ENCODE peak calls at places on chromosomes 12 and 14, in ten cellular contexts. One of them, this sample, is unnamed.

GRCh38 chr14:51071851-51072250 is 23.1 kb downstream of the TRIM9 start:
- DNase-seq in fibroblast of the aortic adventitia: peak
- DNase-seq in dorsolateral prefrontal cortex: peak
- DNase-seq in ovary: peak
- DNase-seq in heart left ventricle: no peak
- DNase-seq in HCT116: no peak
- DNase-seq in cardiac fibroblast: no peak
- DNase-seq in esophagus squamous epithelium: no peak
- DNase-seq in GM12878: no peak
- DNase-seq in endodermal cell: no peak
- DNase-seq in this sample: no peak

GRCh38 chr14:97719931-97720330 is 922.7 kb downstream of the VRK1 start:
- DNase-seq in dorsolateral prefrontal cortex: no peak
- DNase-seq in endodermal cell: no peak
- DNase-seq in cardiac fibroblast: no peak
- DNase-seq in heart left ventricle: no peak
- DNase-seq in esophagus squamous epithelium: no peak
- DNase-seq in fibroblast of the aortic adventitia: no peak
- DNase-seq in ovary: no peak
- DNase-seq in GM12878: no peak
- DNase-seq in HCT116: no peak
- DNase-seq in this sample: no peak

GRCh38 chr12:9651265-9651729 is 18.2 kb upstream of the CLEC2D start:
- DNase-seq in fibroblast of the aortic adventitia: peak
- DNase-seq in cardiac fibroblast: peak
- DNase-seq in dorsolateral prefrontal cortex: no peak
- DNase-seq in HCT116: no peak
- DNase-seq in endodermal cell: no peak
- DNase-seq in esophagus squamous epithelium: no peak
- DNase-seq in GM12878: no peak
- DNase-seq in ovary: no peak
- DNase-seq in heart left ventricle: peak
- DNase-seq in this sample: peak

GRCh38 chr12:115574831-115575230 is 702.7 kb downstream of the MED13L start:
- DNase-seq in fibroblast of the aortic adventitia: no peak
- DNase-seq in heart left ventricle: no peak
- DNase-seq in endodermal cell: no peak
- DNase-seq in GM12878: no peak
- DNase-seq in esophagus squamous epithelium: no peak
- DNase-seq in cardiac fibroblast: no peak
- DNase-seq in HCT116: no peak
- DNase-seq in dorsolateral prefrontal cortex: no peak
- DNase-seq in ovary: no peak
- DNase-seq in this sample: no peak

GRCh38 chr14:100031506-100032281 is 33.5 kb upstream of the EVL start:
- DNase-seq in dorsolateral prefrontal cortex: no peak
- DNase-seq in ovary: no peak
- DNase-seq in endodermal cell: no peak
- DNase-seq in fibroblast of the aortic adventitia: peak
- DNase-seq in heart left ventricle: no peak
- DNase-seq in GM12878: no peak
- DNase-seq in cardiac fibroblast: peak
- DNase-seq in esophagus squamous epithelium: no peak
- DNase-seq in HCT116: peak
- DNase-seq in this sample: peak

GRCh38 chr12:113700943-113701342 is 229.3 kb upstream of the LHX5 start:
- DNase-seq in esophagus squamous epithelium: no peak
- DNase-seq in ovary: no peak
- DNase-seq in GM12878: no peak
- DNase-seq in dorsolateral prefrontal cortex: no peak
- DNase-seq in endodermal cell: peak
- DNase-seq in heart left ventricle: no peak
- DNase-seq in fibroblast of the aortic adventitia: peak
- DNase-seq in cardiac fibroblast: peak
- DNase-seq in HCT116: no peak
- DNase-seq in this sample: no peak

GRCh38 chr14:102784892-102785597 is 7.8 kb downstream of the TRAF3 start:
- DNase-seq in dorsolateral prefrontal cortex: no peak
- DNase-seq in GM12878: no peak
- DNase-seq in HCT116: no peak
- DNase-seq in heart left ventricle: no peak
- DNase-seq in endodermal cell: no peak
- DNase-seq in ovary: no peak
- DNase-seq in esophagus squamous epithelium: no peak
- DNase-seq in cardiac fibroblast: no peak
- DNase-seq in fibroblast of the aortic adventitia: no peak
- DNase-seq in this sample: no peak

GRCh38 chr12:65632131-65632855 is 192.0 kb upstream of the HMGA2 start:
- DNase-seq in heart left ventricle: peak
- DNase-seq in esophagus squamous epithelium: no peak
- DNase-seq in dorsolateral prefrontal cortex: no peak
- DNase-seq in ovary: no peak
- DNase-seq in cardiac fibroblast: peak
- DNase-seq in GM12878: no peak
- DNase-seq in fibroblast of the aortic adventitia: peak
- DNase-seq in HCT116: no peak
- DNase-seq in endodermal cell: no peak
- DNase-seq in this sample: no peak

GRCh38 chr12:27797301-27798025 is 17.4 kb upstream of the MANSC4 start:
- DNase-seq in heart left ventricle: no peak
- DNase-seq in cardiac fibroblast: no peak
- DNase-seq in HCT116: no peak
- DNase-seq in GM12878: no peak
- DNase-seq in esophagus squamous epithelium: no peak
- DNase-seq in fibroblast of the aortic adventitia: no peak
- DNase-seq in ovary: no peak
- DNase-seq in endodermal cell: no peak
- DNase-seq in dorsolateral prefrontal cortex: peak
- DNase-seq in this sample: no peak

GRCh38 chr12:131600160-131600532 is 110.7 kb upstream of the SFSWAP start:
- DNase-seq in HCT116: no peak
- DNase-seq in fibroblast of the aortic adventitia: no peak
- DNase-seq in dorsolateral prefrontal cortex: no peak
- DNase-seq in cardiac fibroblast: no peak
- DNase-seq in ovary: no peak
- DNase-seq in esophagus squamous epithelium: no peak
- DNase-seq in GM12878: no peak
- DNase-seq in heart left ventricle: no peak
- DNase-seq in endodermal cell: no peak
- DNase-seq in this sample: no peak

GRCh38 chr12:131596115-131596514 is 114.8 kb upstream of the SFSWAP start:
- DNase-seq in esophagus squamous epithelium: no peak
- DNase-seq in HCT116: no peak
- DNase-seq in GM12878: no peak
- DNase-seq in endodermal cell: no peak
- DNase-seq in ovary: no peak
- DNase-seq in fibroblast of the aortic adventitia: no peak
- DNase-seq in dorsolateral prefrontal cortex: no peak
- DNase-seq in heart left ventricle: no peak
- DNase-seq in cardiac fibroblast: no peak
- DNase-seq in this sample: no peak

GRCh38 chr12:131597327-131597726 is 113.6 kb upstream of the SFSWAP start:
- DNase-seq in GM12878: no peak
- DNase-seq in fibroblast of the aortic adventitia: no peak
- DNase-seq in HCT116: no peak
- DNase-seq in cardiac fibroblast: no peak
- DNase-seq in heart left ventricle: no peak
- DNase-seq in esophagus squamous epithelium: no peak
- DNase-seq in ovary: no peak
- DNase-seq in dorsolateral prefrontal cortex: no peak
- DNase-seq in endodermal cell: no peak
- DNase-seq in this sample: no peak

GRCh38 chr12:131599214-131600159 is 111.4 kb upstream of the SFSWAP start:
- DNase-seq in cardiac fibroblast: no peak
- DNase-seq in heart left ventricle: no peak
- DNase-seq in endodermal cell: no peak
- DNase-seq in ovary: no peak
- DNase-seq in dorsolateral prefrontal cortex: no peak
- DNase-seq in HCT116: no peak
- DNase-seq in fibroblast of the aortic adventitia: no peak
- DNase-seq in esophagus squamous epithelium: no peak
- DNase-seq in GM12878: no peak
- DNase-seq in this sample: no peak

GRCh38 chr12:131598717-131599116 is 112.2 kb upstream of the SFSWAP start:
- DNase-seq in heart left ventricle: no peak
- DNase-seq in cardiac fibroblast: no peak
- DNase-seq in fibroblast of the aortic adventitia: no peak
- DNase-seq in dorsolateral prefrontal cortex: no peak
- DNase-seq in endodermal cell: peak
- DNase-seq in ovary: no peak
- DNase-seq in GM12878: no peak
- DNase-seq in esophagus squamous epithelium: no peak
- DNase-seq in HCT116: no peak
- DNase-seq in this sample: no peak
- TF ChIP-seq CTCF in heart left ventricle: no peak
- TF ChIP-seq CTCF in cardiac fibroblast: no peak
- TF ChIP-seq CTCF in fibroblast of the aortic adventitia: no peak
- TF ChIP-seq CTCF in dorsolateral prefrontal cortex: no peak
- TF ChIP-seq CTCF in endodermal cell: no peak
- TF ChIP-seq CTCF in ovary: no peak
- TF ChIP-seq CTCF in GM12878: no peak
- TF ChIP-seq CTCF in esophagus squamous epithelium: no peak
- TF ChIP-seq CTCF in HCT116: no peak
- TF ChIP-seq CTCF in this sample: no peak

GRCh38 chr12:121789233-121789781 is 4.2 kb downstream of the RHOF start:
- DNase-seq in dorsolateral prefrontal cortex: no peak
- DNase-seq in ovary: no peak
- DNase-seq in endodermal cell: no peak
- DNase-seq in heart left ventricle: no peak
- DNase-seq in HCT116: no peak
- DNase-seq in fibroblast of the aortic adventitia: no peak
- DNase-seq in GM12878: no peak
- DNase-seq in esophagus squamous epithelium: no peak
- DNase-seq in cardiac fibroblast: no peak
- DNase-seq in this sample: no peak

GRCh38 chr12:121792607-121793500 is 634 bp downstream of the RHOF start:
- DNase-seq in GM12878: no peak
- DNase-seq in cardiac fibroblast: no peak
- DNase-seq in HCT116: no peak
- DNase-seq in dorsolateral prefrontal cortex: no peak
- DNase-seq in heart left ventricle: no peak
- DNase-seq in endodermal cell: peak
- DNase-seq in esophagus squamous epithelium: no peak
- DNase-seq in ovary: peak
- DNase-seq in fibroblast of the aortic adventitia: no peak
- DNase-seq in this sample: no peak

GRCh38 chr12:121788176-121788818 is 5.2 kb downstream of the RHOF start:
- DNase-seq in fibroblast of the aortic adventitia: no peak
- DNase-seq in esophagus squamous epithelium: no peak
- DNase-seq in cardiac fibroblast: no peak
- DNase-seq in GM12878: no peak
- DNase-seq in dorsolateral prefrontal cortex: no peak
- DNase-seq in HCT116: no peak
- DNase-seq in heart left ventricle: no peak
- DNase-seq in ovary: no peak
- DNase-seq in endodermal cell: no peak
- DNase-seq in this sample: no peak

GRCh38 chr12:121791671-121792496 is 1.6 kb downstream of the RHOF start:
- DNase-seq in fibroblast of the aortic adventitia: no peak
- DNase-seq in heart left ventricle: no peak
- DNase-seq in esophagus squamous epithelium: no peak
- DNase-seq in dorsolateral prefrontal cortex: no peak
- DNase-seq in endodermal cell: no peak
- DNase-seq in HCT116: no peak
- DNase-seq in GM12878: no peak
- DNase-seq in ovary: no peak
- DNase-seq in cardiac fibroblast: no peak
- DNase-seq in this sample: no peak

DNA sequence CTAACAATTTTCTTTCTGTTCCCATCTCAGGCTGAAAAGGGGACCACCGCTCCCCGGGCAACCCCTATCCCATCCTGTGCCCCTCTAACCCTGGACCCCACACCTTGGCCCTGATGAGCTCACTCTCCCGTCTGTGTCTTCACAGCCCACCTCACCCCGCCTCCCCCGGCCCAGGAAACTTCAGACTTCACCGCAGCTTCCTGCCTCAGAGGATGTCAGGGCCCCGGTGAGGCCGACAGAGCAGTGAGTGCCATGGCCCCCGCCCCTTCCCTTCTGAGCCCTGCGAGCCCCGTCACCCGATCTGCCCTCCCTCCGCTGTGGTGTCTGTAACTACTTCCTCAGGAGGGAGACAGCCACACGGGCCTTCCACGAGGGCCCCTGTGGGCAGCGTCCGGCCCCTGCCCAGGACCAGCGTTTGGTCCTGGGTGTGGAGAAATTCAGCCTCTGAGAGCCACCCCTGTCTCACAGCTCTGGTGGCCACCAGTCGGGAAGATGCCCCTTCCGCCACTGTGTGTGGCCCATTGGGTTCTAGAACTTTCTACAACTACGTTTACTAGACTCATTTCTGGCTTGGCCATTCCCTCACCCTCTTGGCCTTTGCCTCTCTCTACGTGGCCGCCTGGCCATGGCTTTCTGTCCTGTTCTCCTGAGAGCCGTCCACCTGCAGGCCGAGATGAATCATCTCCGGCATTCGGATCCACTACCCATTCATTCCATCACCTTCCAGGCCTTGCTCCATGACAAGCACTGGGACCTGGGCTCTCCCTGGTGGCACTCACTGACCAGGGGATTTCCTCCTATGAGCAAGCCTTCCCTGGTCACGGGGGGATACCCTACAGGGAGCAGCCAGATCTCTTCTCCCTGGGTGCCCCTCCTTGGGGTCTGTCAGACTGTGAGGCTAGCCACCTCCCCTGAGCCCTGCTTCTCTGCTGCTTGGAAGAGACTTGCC is 3.4 kb downstream of the RHOF start:
- DNase-seq in HCT116: no peak
- DNase-seq in cardiac fibroblast: no peak
- DNase-seq in ovary: no peak
- DNase-seq in endodermal cell: no peak
- DNase-seq in esophagus squamous epithelium: peak
- DNase-seq in fibroblast of the aortic adventitia: no peak
- DNase-seq in GM12878: peak
- DNase-seq in dorsolateral prefrontal cortex: no peak
- DNase-seq in heart left ventricle: peak
- DNase-seq in this sample: no peak
- H3K4me3 ChIP-seq in HCT116: no peak
- H3K4me3 ChIP-seq in cardiac fibroblast: no peak
- H3K4me3 ChIP-seq in ovary: no peak
- H3K4me3 ChIP-seq in endodermal cell: no peak
- H3K4me3 ChIP-seq in esophagus squamous epithelium: peak
- H3K4me3 ChIP-seq in fibroblast of the aortic adventitia: no peak
- H3K4me3 ChIP-seq in GM12878: peak
- H3K4me3 ChIP-seq in dorsolateral prefrontal cortex: no peak
- H3K4me3 ChIP-seq in heart left ventricle: peak
- H3K4me3 ChIP-seq in this sample: no peak

GRCh38 chr14:86153480-86153879 is 623.5 kb downstream of the FLRT2 start:
- DNase-seq in fibroblast of the aortic adventitia: no peak
- DNase-seq in esophagus squamous epithelium: no peak
- DNase-seq in GM12878: no peak
- DNase-seq in dorsolateral prefrontal cortex: no peak
- DNase-seq in heart left ventricle: no peak
- DNase-seq in endodermal cell: peak
- DNase-seq in cardiac fibroblast: no peak
- DNase-seq in ovary: no peak
- DNase-seq in HCT116: no peak
- DNase-seq in this sample: no peak
- TF ChIP-seq CTCF in fibroblast of the aortic adventitia: no peak
- TF ChIP-seq CTCF in esophagus squamous epithelium: no peak
- TF ChIP-seq CTCF in GM12878: no peak
- TF ChIP-seq CTCF in dorsolateral prefrontal cortex: no peak
- TF ChIP-seq CTCF in heart left ventricle: no peak
- TF ChIP-seq CTCF in endodermal cell: peak
- TF ChIP-seq CTCF in cardiac fibroblast: no peak
- TF ChIP-seq CTCF in ovary: no peak
- TF ChIP-seq CTCF in HCT116: no peak
- TF ChIP-seq CTCF in this sample: no peak

GRCh38 chr14:32074887-32075572 is 2.1 kb upstream of the ARHGAP5 start:
- DNase-seq in fibroblast of the aortic adventitia: peak
- DNase-seq in heart left ventricle: no peak
- DNase-seq in GM12878: no peak
- DNase-seq in dorsolateral prefrontal cortex: no peak
- DNase-seq in esophagus squamous epithelium: no peak
- DNase-seq in ovary: no peak
- DNase-seq in endodermal cell: no peak
- DNase-seq in cardiac fibroblast: no peak
- DNase-seq in HCT116: no peak
- DNase-seq in this sample: no peak
- H3K4me3 ChIP-seq in fibroblast of the aortic adventitia: peak
- H3K4me3 ChIP-seq in heart left ventricle: peak
- H3K4me3 ChIP-seq in GM12878: no peak
- H3K4me3 ChIP-seq in dorsolateral prefrontal cortex: peak
- H3K4me3 ChIP-seq in esophagus squamous epithelium: peak
- H3K4me3 ChIP-seq in ovary: peak
- H3K4me3 ChIP-seq in endodermal cell: peak
- H3K4me3 ChIP-seq in cardiac fibroblast: peak
- H3K4me3 ChIP-seq in HCT116: peak
- H3K4me3 ChIP-seq in this sample: peak